ENCODE peak calls at places on chromosomes 13 and 19, in nine cellular contexts. S is tibial artery, D is breast epithelium, F is adrenal gland, X is lower lobe of right lung, N is mesendoderm, Y is adipocyte, G is tibial nerve, B is IMR-90. W is an unnamed sample.

GRCh38 chr13:112150352-112150751 is 83.4 kb downstream of the SOX1 start:
- DNase-seq in F (no peak), X (peak; percentile 78), G (no peak), Y (no peak), N (no peak), B (no peak), D (no peak), S (no peak), W (no peak)

GRCh38 chr19:4373601-4374441 is 26.5 kb downstream of the SH3GL1 start:
- DNase-seq in B (peak; percentile 36), N (no peak), Y (peak; percentile 55), X (no peak), D (no peak), S (peak; percentile 91), F (peak; percentile 81), G (no peak), W (peak; percentile 35)

GRCh38 chr13:25046985-25047660 is 48.8 kb upstream of the PABPC3 start:
- DNase-seq in X (no peak), Y (peak; percentile 67), G (no peak), S (no peak), N (peak; percentile 87), B (peak; percentile 18), F (no peak), D (no peak), W (no peak)

GRCh38 chr13:110185696-110186095 is 121.3 kb downstream of the COL4A1 start:
- DNase-seq in F (no peak), N (no peak), X (no peak), B (peak; percentile 17), Y (no peak), G (no peak), S (no peak), D (no peak), W (peak; percentile 59)

GRCh38 chr19:4089400-4089908 is 22.8 kb upstream of the ZBTB7A start:
- DNase-seq in F (no peak), Y (no peak), S (no peak), G (no peak), N (no peak), X (peak; percentile 78), B (no peak), D (no peak), W (no peak)

GRCh38 chr13:99380921-99381645 is 73.9 kb upstream of the GPR183 start:
- DNase-seq in D (no peak), B (peak; percentile 7), X (no peak), Y (no peak), G (no peak), N (no peak), F (peak; percentile 49), S (no peak), W (no peak)

GRCh38 chr13:40963927-40964326 is 55.2 kb downstream of the ELF1 start:
- DNase-seq in S (no peak), F (no peak), G (no peak), D (no peak), B (peak; percentile 66), N (peak; percentile 13), X (no peak), Y (no peak), W (no peak)

GRCh38 chr19:6925801-6926751 is 38.7 kb downstream of the ADGRE1 start:
- DNase-seq in B (no peak), Y (no peak), D (no peak), F (no peak), S (no peak), N (no peak), X (no peak), G (no peak), W (no peak)

GRCh38 chr19:33310606-33311325 is 8.4 kb upstream of the CEBPA start:
- DNase-seq in G (no peak), X (peak; percentile 76), S (no peak), Y (no peak), N (no peak), F (peak; percentile 38), B (no peak), D (no peak), W (no peak)

GRCh38 chr19:35885909-35886308 is 14.4 kb downstream of the NFKBID start:
- DNase-seq in G (no peak), X (no peak), S (no peak), B (no peak), Y (no peak), F (no peak), D (no peak), N (no peak), W (no peak)
- H3K4me3 ChIP-seq in G (no peak overlapping the region), X (no peak overlapping the region), S (no peak overlapping the region), B (no peak overlapping the region), Y (no peak overlapping the region), F (no peak overlapping the region), D (no peak overlapping the region), N (no peak overlapping the region), W (no peak overlapping the region)

GRCh38 chr19:49407482-49408015 is 15.7 kb downstream of the PTH2 start:
- DNase-seq in D (no peak), N (no peak), S (no peak), Y (no peak), B (no peak), X (no peak), G (no peak), F (no peak), W (no peak)
- H3K27me3 ChIP-seq in D (no peaks in the 10 kb centered on the region), N (no peaks in the 10 kb centered on the region), S (peaks cover 16% of the 10 kb centered on the region), Y (peaks cover 19% of the 10 kb centered on the region), B (peaks cover 38% of the 10 kb centered on the region), X (no peaks in the 10 kb centered on the region), G (no peaks in the 10 kb centered on the region), F (no peaks in the 10 kb centered on the region), W (peaks cover 1% of the 10 kb centered on the region)

GRCh38 chr19:48145596-48146254 is 24.4 kb downstream of the LIG1 start:
- DNase-seq in D (no peak), S (no peak), X (no peak), G (no peak), Y (no peak), N (no peak), F (no peak), B (no peak), W (no peak)

GRCh38 chr19:48149430-48149829 is 20.7 kb downstream of the LIG1 start:
- DNase-seq in G (no peak), X (no peak), S (no peak), Y (no peak), B (no peak), F (no peak), D (no peak), N (no peak), W (no peak)

GRCh38 chr19:48152552-48152951 is 17.6 kb downstream of the LIG1 start:
- DNase-seq in X (no peak), G (peak; percentile 54), N (peak; percentile 57), D (peak; percentile 61), Y (peak; percentile 86), S (peak; percentile 72), B (peak; percentile 75), F (peak; percentile 91), W (no peak)

DNA sequence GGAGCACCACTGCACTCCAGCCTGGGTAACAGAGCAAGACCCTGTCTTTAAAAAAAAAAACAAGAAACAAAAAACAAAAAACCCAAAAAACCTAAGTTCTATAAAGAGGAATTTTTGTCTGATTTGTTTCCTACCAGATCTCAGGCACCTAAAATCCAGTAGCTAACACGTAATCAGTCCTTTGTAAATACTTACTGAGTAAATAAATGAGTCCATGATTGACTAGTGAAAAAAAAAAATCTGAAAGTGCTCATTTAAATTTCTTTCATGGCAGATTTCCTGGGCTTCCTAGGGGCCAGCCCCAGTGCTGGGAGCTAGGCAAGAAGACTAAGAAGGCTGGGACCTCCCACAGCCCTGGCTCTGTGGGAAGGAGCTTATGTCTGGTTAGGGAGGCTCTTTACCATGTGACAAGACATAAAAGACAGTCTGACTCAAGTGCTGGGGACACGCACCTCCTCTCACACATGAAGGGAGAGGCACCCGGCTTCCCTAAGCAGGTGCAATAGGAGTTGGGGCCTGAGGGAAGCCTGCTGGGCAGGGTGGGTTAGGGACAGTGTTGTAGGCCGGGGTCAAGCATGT is 22.5 kb downstream of the LIG1 start:
- DNase-seq in S (no peak), X (no peak), G (no peak), F (no peak), Y (no peak), N (no peak), B (no peak), D (no peak), W (no peak)
- H3K36me3 ChIP-seq in S (no peaks in the 10 kb centered on the region), X (peaks cover 49% of the 10 kb centered on the region), G (no peaks in the 10 kb centered on the region), F (no peaks in the 10 kb centered on the region), Y (no peaks in the 10 kb centered on the region), N (peaks cover 9% of the 10 kb centered on the region), B (peaks cover 5% of the 10 kb centered on the region), D (peaks cover 5% of the 10 kb centered on the region), W (peaks cover 1% of the 10 kb centered on the region)

GRCh38 chr19:41128692-41129091 is 14.5 kb downstream of the CYP2F1 start:
- DNase-seq in D (no peak), B (no peak), Y (no peak), G (no peak), S (no peak), F (no peak), N (no peak), X (no peak), W (no peak)

GRCh38 chr19:41123716-41124244 is 9.5 kb downstream of the CYP2F1 start:
- DNase-seq in D (no peak), X (no peak), B (no peak), G (no peak), S (no peak), F (no peak), N (no peak), Y (no peak), W (no peak)
- H3K4me3 ChIP-seq in D (no peak overlapping the region), X (no peak overlapping the region), B (no peak overlapping the region), G (no peak overlapping the region), S (no peak overlapping the region), F (no peak overlapping the region), N (no peak overlapping the region), Y (no peak overlapping the region), W (no peak overlapping the region)